ENCODE peak calls at places on chromosomes 5 and 9, in six cellular contexts. Q, S, Y, P, Z and K are unnamed samples.

GRCh38 chr5:126438871-126439270 is 15.7 kb downstream of the GRAMD2B start:
- DNase-seq in Q (no peak), S (no peak), Y (no peak), P (no peak), Z (no peak), K (no peak)

GRCh38 chr5:59547731-59548130 is 345.8 kb downstream of the PDE4D start:
- DNase-seq in Q (no peak), S (no peak), Y (no peak), P (no peak), Z (no peak), K (peak)

GRCh38 chr9:98438701-98439100 is 183.3 kb upstream of the TBC1D2 start:
- DNase-seq in Q (peak), S (no peak), Y (no peak), P (no peak), Z (no peak), K (no peak)

GRCh38 chr5:146825033-146825432 is 53.5 kb downstream of the PPP2R2B start:
- DNase-seq in Q (peak), S (no peak), Y (no peak), P (no peak), Z (no peak), K (no peak)

GRCh38 chr9:108983885-108984284 is 29.4 kb downstream of the CTNNAL1 start:
- DNase-seq in Q (no peak), S (no peak), Y (no peak), P (no peak), Z (no peak), K (no peak)

GRCh38 chr9:107667700-107668099 is 178.1 kb upstream of the KLF4 start:
- DNase-seq in Q (no peak), S (no peak), Y (no peak), P (no peak), Z (no peak), K (no peak)

GRCh38 chr5:75614165-75614564 is 2.9 kb downstream of the ANKDD1B start:
- DNase-seq in Q (no peak), S (no peak), Y (no peak), P (no peak), Z (no peak), K (no peak)

GRCh38 chr9:94945191-94946144 is 219.0 kb downstream of the AOPEP start:
- DNase-seq in Q (peak), S (no peak), Y (peak), P (no peak), Z (no peak), K (peak)

GRCh38 chr9:135780626-135781025 is 78.6 kb downstream of the KCNT1 start:
- DNase-seq in Q (no peak), S (no peak), Y (no peak), P (no peak), Z (no peak), K (no peak)

GRCh38 chr9:120689860-120690259 is 24.4 kb downstream of the MEGF9 start:
- DNase-seq in Q (peak), S (no peak), Y (no peak), P (no peak), Z (no peak), K (no peak)

GRCh38 chr5:28543699-28544098 is 1505.3 kb upstream of the CDH9 start:
- DNase-seq in Q (no peak), S (no peak), Y (no peak), P (no peak), Z (no peak), K (no peak)

GRCh38 chr9:126055386-126055785 is 271.2 kb upstream of the MVB12B start:
- DNase-seq in Q (peak), S (no peak), Y (no peak), P (no peak), Z (no peak), K (peak)

GRCh38 chr5:175709276-175709781 is 51.5 kb downstream of the HRH2 start:
- DNase-seq in Q (no peak), S (peak), Y (no peak), P (no peak), Z (peak), K (no peak)

GRCh38 chr5:134851307-134851923 is 5.6 kb downstream of the C5orf24 start:
- DNase-seq in Q (peak), S (no peak), Y (no peak), P (no peak), Z (peak), K (no peak)

GRCh38 chr9:72199253-72199652 is 50.0 kb downstream of the GDA start:
- DNase-seq in Q (no peak), S (no peak), Y (no peak), P (no peak), Z (no peak), K (no peak)

GRCh38 chr5:89864941-89865340 is 544.6 kb downstream of the CETN3 start:
- DNase-seq in Q (no peak), S (no peak), Y (no peak), P (no peak), Z (no peak), K (no peak)

GRCh38 chr5:45521067-45521466 is 175.1 kb downstream of the HCN1 start:
- DNase-seq in Q (peak), S (no peak), Y (no peak), P (no peak), Z (no peak), K (peak)
- TF ChIP-seq CTCF in Q (peak), S (no peak), Y (peak), P (no peak), Z (peak), K (peak)

DNA sequence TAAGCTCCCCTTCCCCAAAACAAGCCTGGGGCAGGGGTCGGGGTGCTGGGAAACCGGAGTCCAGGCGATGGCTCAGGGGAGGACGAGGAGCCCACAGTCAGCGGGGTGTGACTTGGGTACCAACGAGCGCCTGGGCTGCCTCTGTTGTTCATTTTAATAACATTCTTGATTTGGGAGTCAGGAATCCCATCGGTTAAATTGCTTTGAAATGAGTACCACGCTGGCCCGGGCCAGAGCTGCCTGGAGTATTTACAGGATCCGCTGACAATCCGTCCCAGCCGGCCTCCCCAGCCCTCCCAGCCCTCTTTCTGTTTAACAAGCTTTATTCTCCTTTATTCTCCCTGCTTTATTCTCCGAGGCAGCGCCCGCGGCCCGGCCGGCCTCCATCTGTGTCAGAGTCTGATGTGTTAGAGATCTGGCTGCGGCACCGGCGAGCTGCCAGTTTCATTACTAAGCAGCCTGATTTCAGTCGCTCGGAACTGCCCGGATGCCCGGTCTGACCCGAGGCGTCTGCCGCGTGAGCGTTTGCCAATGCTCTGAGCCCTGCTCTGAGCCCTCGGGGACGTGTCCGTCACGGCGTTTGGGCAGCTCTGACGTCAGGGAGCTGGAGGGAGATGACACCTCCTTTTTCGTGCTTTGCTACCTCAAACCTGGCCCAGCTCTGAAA is 16.5 kb upstream of the QRFP start:
- DNase-seq in Q (peak), S (no peak), Y (no peak), P (no peak), Z (no peak), K (peak)
- H3K4me3 ChIP-seq in Q (no peak), S (peak), Y (peak), P (no peak), Z (no peak), K (no peak)

GRCh38 chr5:95262933-95263660 is 21.8 kb downstream of the MCTP1 start:
- DNase-seq in Q (no peak), S (no peak), Y (no peak), P (no peak), Z (no peak), K (no peak)

DNA sequence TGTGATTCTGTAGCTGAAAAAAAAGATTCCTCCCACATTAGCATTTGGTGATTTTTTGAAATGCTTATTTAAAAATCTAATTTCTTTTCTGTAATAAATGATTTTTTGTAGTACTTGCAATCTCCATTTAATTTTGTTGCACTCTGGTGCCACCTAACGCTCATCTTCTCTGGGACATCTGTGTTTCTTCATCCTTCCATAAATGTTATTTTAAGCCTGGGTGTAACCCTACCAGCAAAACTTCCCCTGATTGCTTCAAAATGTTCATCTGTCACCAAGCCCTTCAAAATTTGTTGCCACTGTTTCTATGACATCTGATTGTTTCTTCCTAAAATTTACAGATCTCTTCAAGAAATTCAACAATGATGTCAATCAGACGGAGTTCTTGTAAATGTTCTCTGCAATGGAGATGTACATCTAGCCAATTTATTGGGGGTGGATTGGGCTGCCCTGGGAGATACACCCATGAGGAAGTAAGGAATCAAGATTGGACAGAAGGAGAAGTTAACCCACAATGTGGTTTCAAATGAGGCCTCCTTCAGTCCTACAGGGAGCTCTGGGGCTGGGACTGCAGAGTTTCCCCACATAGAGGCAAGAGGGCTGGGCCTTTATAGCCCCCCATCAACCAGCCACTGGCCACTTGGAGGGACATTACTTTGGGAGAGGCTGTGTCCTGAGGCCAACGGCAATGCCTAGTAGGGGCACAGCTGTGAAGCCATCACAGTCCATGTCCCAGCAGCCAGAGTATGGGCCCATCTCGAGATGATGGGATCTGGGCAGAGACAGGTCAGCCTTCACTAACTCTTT is 23.3 kb downstream of the MCTP1 start:
- DNase-seq in Q (peak), S (no peak), Y (no peak), P (no peak), Z (no peak), K (no peak)
- TF ChIP-seq CTCF in Q (peak), S (no peak), Y (peak), P (peak), Z (peak), K (peak)

GRCh38 chr9:96189995-96190394 is 112.0 kb downstream of the HSD17B3 start:
- DNase-seq in Q (no peak), S (no peak), Y (no peak), P (no peak), Z (no peak), K (no peak)

GRCh38 chr9:96187108-96187695 is 114.8 kb downstream of the HSD17B3 start:
- DNase-seq in Q (no peak), S (peak), Y (no peak), P (no peak), Z (no peak), K (no peak)

GRCh38 chr9:96183751-96184150 is 118.2 kb downstream of the HSD17B3 start:
- DNase-seq in Q (no peak), S (no peak), Y (no peak), P (no peak), Z (no peak), K (no peak)

GRCh38 chr9:96185518-96186156 is 116.3 kb downstream of the HSD17B3 start:
- DNase-seq in Q (no peak), S (peak), Y (no peak), P (no peak), Z (no peak), K (no peak)

GRCh38 chr9:96186601-96187011 is 115.4 kb downstream of the HSD17B3 start:
- DNase-seq in Q (no peak), S (peak), Y (no peak), P (no peak), Z (no peak), K (no peak)
- H3K4me3 ChIP-seq in Q (no peak), S (peak), Y (no peak), P (no peak), Z (no peak), K (no peak)

GRCh38 chr9:118829334-118829733 is 539.9 kb downstream of the BRINP1 start:
- DNase-seq in Q (peak), S (no peak), Y (no peak), P (no peak), Z (no peak), K (no peak)
- TF ChIP-seq CTCF in Q (peak), S (no peak), Y (no peak), P (peak), Z (peak), K (peak)